ENCODE peak calls at places on chromosomes 5 and 9, in six cellular contexts. H, I, K, O, Q and R are unnamed samples.

GRCh38 chr5:144135113-144135762 is 35.2 kb downstream of the YIPF5 start:
- DNase-seq in H (no peak), I (no peak), K (no peak), O (no peak), Q (no peak), R (no peak)

GRCh38 chr9:32264171-32264862 is 120.1 kb upstream of the ACO1 start:
- DNase-seq in H (peak), I (peak), K (no peak), O (peak), Q (no peak), R (peak)

GRCh38 chr9:131734165-131734610 is 5.7 kb downstream of the RAPGEF1 start:
- DNase-seq in H (peak), I (peak), K (no peak), O (no peak), Q (no peak), R (no peak)

GRCh38 chr5:63959177-63959982 is 2.9 kb downstream of the HTR1A start:
- DNase-seq in H (no peak), I (no peak), K (no peak), O (peak), Q (no peak), R (peak)

GRCh38 chr5:123120197-123120596 is 31.2 kb downstream of the PRDM6 start:
- DNase-seq in H (peak), I (peak), K (no peak), O (peak), Q (no peak), R (no peak)

GRCh38 chr9:81589819-81590218 is 99.5 kb downstream of the TLE1 start:
- DNase-seq in H (no peak), I (no peak), K (no peak), O (no peak), Q (no peak), R (no peak)

GRCh38 chr5:73387630-73388370 is 60.8 kb downstream of the FOXD1 start:
- DNase-seq in H (peak), I (peak), K (no peak), O (no peak), Q (no peak), R (no peak)

GRCh38 chr5:5331838-5332237 is 90.6 kb upstream of the ICE1 start:
- DNase-seq in H (peak), I (peak), K (no peak), O (no peak), Q (no peak), R (no peak)

GRCh38 chr5:91670565-91670964 is 287.4 kb upstream of the ARRDC3 start:
- DNase-seq in H (no peak), I (no peak), K (no peak), O (peak), Q (no peak), R (no peak)

GRCh38 chr5:167814828-167815227 is 476.6 kb upstream of the WWC1 start:
- DNase-seq in H (peak), I (peak), K (no peak), O (no peak), Q (no peak), R (peak)

GRCh38 chr9:135796784-135797462 is 94.9 kb downstream of the KCNT1 start:
- DNase-seq in H (no peak), I (no peak), K (no peak), O (no peak), Q (no peak), R (no peak)

GRCh38 chr5:154989641-154990040 is 23.9 kb upstream of the KIF4B start:
- DNase-seq in H (no peak), I (no peak), K (no peak), O (no peak), Q (no peak), R (no peak)

GRCh38 chr9:103627731-103628130 is 466.4 kb upstream of the SMC2 start:
- DNase-seq in H (no peak), I (no peak), K (no peak), O (no peak), Q (no peak), R (no peak)

GRCh38 chr9:136743639-136744211 is 985 bp upstream of the LCN10 start:
- DNase-seq in H (no peak), I (no peak), K (no peak), O (peak), Q (no peak), R (no peak)

GRCh38 chr9:125701351-125701750 is 5.7 kb downstream of the MAPKAP1 start:
- DNase-seq in H (peak), I (peak), K (peak), O (no peak), Q (no peak), R (peak)

GRCh38 chr5:37304888-37305287 is 55.7 kb upstream of the CPLANE1 start:
- DNase-seq in H (no peak), I (no peak), K (no peak), O (no peak), Q (no peak), R (no peak)

GRCh38 chr5:41772071-41772470 is 98.2 kb downstream of the OXCT1 start:
- DNase-seq in H (no peak), I (no peak), K (no peak), O (no peak), Q (no peak), R (no peak)

GRCh38 chr5:16411741-16412455 is 53.7 kb downstream of the ZNF622 start:
- DNase-seq in H (peak), I (peak), K (no peak), O (no peak), Q (no peak), R (no peak)